ENCODE peak calls at places on chromosome 6, in four cellular contexts. A is A549; D is adipocyte; U is CD4-positive, alpha-beta memory T cell. Z is an unnamed sample. For H3K9me3, the result is how much of the 10 kb centered on the place peaks cover.

GRCh38 chr6:95581073-95581472 is 3.7 kb downstream of the MANEA start:
- DNase-seq in U (no peak), D (peak), A (no peak), Z (no peak)

GRCh38 chr6:127366281-127367022 is 23.0 kb upstream of the ECHDC1 start:
- DNase-seq in D (peak), U (no peak), A (peak), Z (no peak)

GRCh38 chr6:128601060-128601459 is 80.7 kb upstream of the PTPRK start:
- DNase-seq in A (no peak), D (no peak), U (no peak), Z (no peak)

GRCh38 chr6:155276638-155277037 is 12.8 kb downstream of the CLDN20 start:
- DNase-seq in A (no peak), D (no peak), U (no peak), Z (no peak)

GRCh38 chr6:112636650-112637260 is 289.6 kb downstream of the RFPL4B start:
- DNase-seq in D (peak), A (no peak), U (no peak), Z (no peak)

GRCh38 chr6:107418118-107418517 is 41.2 kb downstream of the PDSS2 start:
- DNase-seq in D (peak), U (no peak), A (peak), Z (no peak)

GRCh38 chr6:1745814-1746213 is 136.1 kb downstream of the FOXC1 start:
- DNase-seq in U (no peak), D (no peak), A (no peak), Z (no peak)

GRCh38 chr6:149925253-149925973 is 2.5 kb upstream of the RAET1G start:
- DNase-seq in U (no peak), D (peak), A (no peak), Z (no peak)

GRCh38 chr6:21599074-21599639 is 5.6 kb downstream of the SOX4 start:
- DNase-seq in D (no peak), A (no peak), U (no peak), Z (no peak)

GRCh38 chr6:11110921-11111768 is at the start of gene ERVFRD-1:
- DNase-seq in U (no peak), D (no peak), A (no peak), Z (no peak)

GRCh38 chr6:157879873-157880254 is 56.8 kb downstream of the SNX9 start:
- DNase-seq in A (no peak), U (no peak), D (no peak), Z (no peak)

GRCh38 chr6:155708100-155708499 is 252.5 kb upstream of the NOX3 start:
- DNase-seq in A (no peak), U (no peak), D (no peak), Z (no peak)

GRCh38 chr6:73579851-73580246 is 59.0 kb upstream of the EEF1A1 start:
- DNase-seq in D (peak), A (peak), U (no peak), Z (no peak)

GRCh38 chr6:133286765-133287164 is 45.6 kb downstream of the EYA4 start:
- DNase-seq in A (no peak), D (peak), U (no peak), Z (no peak)

GRCh38 chr6:43924222-43924702 is 154.3 kb downstream of the VEGFA start:
- DNase-seq in U (peak), A (no peak), D (peak), Z (peak)

GRCh38 chr6:19554356-19555225 is 282.6 kb upstream of the ID4 start:
- DNase-seq in D (peak), U (no peak), A (no peak), Z (no peak)

GRCh38 chr6:1970151-1970561 is 275.2 kb downstream of the GMDS start:
- DNase-seq in D (no peak), A (no peak), U (no peak), Z (no peak)

GRCh38 chr6:53532942-53533341 is 12.0 kb downstream of the GCLC start:
- DNase-seq in D (no peak), A (no peak), U (no peak), Z (no peak)

GRCh38 chr6:137715589-137716045 is 151.4 kb upstream of the TNFAIP3 start:
- DNase-seq in A (no peak), D (no peak), U (peak), Z (peak)

GRCh38 chr6:119655124-119655523 is 305.6 kb upstream of the MAN1A1 start:
- DNase-seq in A (no peak), D (no peak), U (no peak), Z (no peak)

GRCh38 chr6:168216139-168216538 is 103.4 kb downstream of the DACT2 start:
- DNase-seq in A (no peak), U (no peak), D (no peak), Z (no peak)

GRCh38 chr6:168219167-168219566 is 100.4 kb downstream of the DACT2 start:
- DNase-seq in D (peak), A (no peak), U (no peak), Z (no peak)

GRCh38 chr6:168217880-168218537 is 101.6 kb downstream of the DACT2 start:
- DNase-seq in U (no peak), D (no peak), A (no peak), Z (no peak)

GRCh38 chr6:168216741-168217140 is 102.8 kb downstream of the DACT2 start:
- DNase-seq in A (no peak), U (no peak), D (no peak), Z (no peak)

DNA sequence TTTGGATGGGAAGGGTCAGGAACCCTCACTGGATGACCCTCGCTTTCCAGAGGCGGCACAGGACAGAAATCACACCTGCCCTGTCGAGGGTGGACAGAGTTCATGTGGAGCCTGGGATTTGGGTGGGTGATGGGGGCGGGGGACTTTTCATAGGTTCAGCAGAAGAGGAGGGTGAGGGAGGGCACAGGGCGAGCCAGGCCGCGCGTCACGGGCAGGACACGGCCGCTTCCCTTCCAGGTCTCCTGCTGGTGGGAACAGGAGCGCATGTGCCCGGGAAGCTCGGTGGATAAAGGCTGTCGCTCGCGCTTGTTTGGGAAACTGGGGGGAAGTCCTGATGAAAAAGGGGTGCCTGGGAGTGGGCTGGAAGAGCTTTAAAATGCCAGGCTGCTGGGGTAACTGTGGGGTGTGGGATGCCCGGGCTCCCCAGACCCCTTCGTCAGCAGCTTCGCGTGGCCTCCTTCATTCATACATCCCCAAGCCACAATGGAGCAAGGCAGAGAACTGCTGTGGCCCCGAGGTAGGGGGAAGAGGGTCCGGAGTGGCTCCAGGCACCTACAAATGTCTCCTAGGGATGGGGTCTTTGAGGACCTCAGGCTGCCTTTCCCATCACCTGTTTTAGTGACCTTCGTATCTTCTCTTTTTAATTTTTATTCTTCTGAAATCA is 102.2 kb downstream of the DACT2 start:
- DNase-seq in U (no peak), D (no peak), A (no peak), Z (no peak)
- H3K9me3 ChIP-seq in U (under half), D (under half), A (under half), Z (under half)

GRCh38 chr6:25953733-25954132 is 8.9 kb upstream of the TRIM38 start:
- DNase-seq in U (no peak), A (no peak), D (no peak), Z (no peak)

GRCh38 chr6:25951296-25952032 is 11.1 kb upstream of the TRIM38 start:
- DNase-seq in U (no peak), A (no peak), D (no peak), Z (no peak)

GRCh38 chr6:25952535-25952934 is 10.1 kb upstream of the TRIM38 start:
- DNase-seq in A (no peak), U (no peak), D (no peak), Z (no peak)

GRCh38 chr6:25949695-25950094 is 12.9 kb upstream of the TRIM38 start:
- DNase-seq in U (no peak), D (no peak), A (no peak), Z (no peak)

GRCh38 chr6:25950297-25950696 is 12.3 kb upstream of the TRIM38 start:
- DNase-seq in U (no peak), A (no peak), D (no peak), Z (no peak)
- H3K9me3 ChIP-seq in U (under half), A (under half), D (under half), Z (under half)

DNA sequence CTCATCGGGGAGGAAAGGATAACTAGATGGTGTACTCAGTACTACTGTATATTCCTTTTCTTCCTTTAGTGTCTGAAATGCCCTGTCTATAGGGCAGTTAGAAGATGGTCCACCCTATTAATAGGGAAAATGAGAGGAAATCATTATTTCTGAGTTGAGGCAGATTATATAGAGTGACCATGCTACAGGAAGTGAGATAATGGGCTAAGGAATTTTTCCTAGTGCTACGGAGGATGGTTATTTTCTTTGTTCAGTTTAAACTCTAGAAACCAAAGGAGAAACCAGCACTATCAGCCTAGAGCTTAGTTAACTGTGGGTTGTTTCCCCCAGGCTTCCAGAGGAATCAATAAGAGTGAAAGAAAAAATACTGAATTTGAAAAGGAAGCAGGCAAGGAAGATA is 499 bp downstream of the TSBP1 start:
- DNase-seq in A (no peak), D (no peak), U (no peak), Z (no peak)
- H3K9me3 ChIP-seq in A (under half), D (under half), U (under half), Z (under half)

DNA sequence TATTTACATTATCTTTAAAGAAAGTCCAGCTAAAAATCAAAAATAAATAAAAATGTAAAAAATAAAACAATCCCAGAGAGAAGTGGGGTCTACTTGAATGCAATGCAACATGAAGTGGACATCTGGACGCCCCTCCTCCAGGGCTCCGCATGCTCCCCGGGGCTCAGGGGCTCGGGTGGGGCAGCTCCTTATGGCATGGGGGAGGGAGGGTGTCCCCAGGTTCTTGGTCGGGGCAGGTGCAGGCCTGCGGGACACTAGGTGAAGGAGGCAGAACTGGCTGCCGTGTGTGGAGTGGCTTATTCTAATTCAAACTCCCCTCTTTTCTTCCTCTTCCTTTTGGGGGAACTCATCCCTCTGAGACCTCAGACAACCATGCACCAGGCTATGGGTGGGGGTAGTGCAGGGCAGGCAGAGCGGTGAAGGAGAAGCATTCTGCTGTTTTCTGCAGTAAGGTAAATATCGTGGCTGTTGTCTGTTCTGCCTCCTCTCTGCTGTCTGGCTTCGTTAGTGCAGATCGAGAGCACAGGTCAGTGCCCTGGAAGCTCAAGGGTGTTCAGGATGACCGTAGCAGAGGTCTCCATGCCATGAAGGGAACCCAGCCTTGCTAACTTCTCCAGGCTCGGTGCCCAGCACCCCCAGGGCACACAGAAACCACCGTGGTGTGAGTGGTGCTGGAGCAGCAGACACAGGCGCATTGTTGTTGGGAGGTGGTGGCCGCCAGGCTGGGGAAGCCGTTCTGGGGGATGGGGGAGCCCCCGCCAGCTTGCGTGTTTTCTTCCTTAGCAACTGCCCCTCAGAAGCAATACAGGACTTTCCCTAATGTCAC is 82.6 kb downstream of the TTLL2 start:
- DNase-seq in D (no peak), A (no peak), U (no peak), Z (no peak)
- H3K9me3 ChIP-seq in D (under half), A (under half), U (under half), Z (under half)

GRCh38 chr6:27439371-27439770 is 33.5 kb downstream of the ZNF184 start:
- DNase-seq in D (no peak), A (no peak), U (no peak), Z (no peak)
- H3K9me3 ChIP-seq in D (under half), A (under half), U (under half), Z (under half)

GRCh38 chr6:165365371-165365770 is 56.0 kb upstream of the C6orf118 start:
- DNase-seq in A (no peak), U (no peak), D (no peak), Z (no peak)
- H3K9me3 ChIP-seq in A (under half), U (under half), D (under half), Z (under half)

GRCh38 chr6:125245109-125245508 is 56.7 kb downstream of the HDDC2 start:
- DNase-seq in U (no peak), A (no peak), D (no peak), Z (no peak)
- H3K9me3 ChIP-seq in U (under half), A (under half), D (under half), Z (under half)